ENCODE peak calls at places on chromosomes 1 and 21, in five cellular contexts. R is IMR-90, K is stomach, Y is left lung, H is HFF-Myc. Q is an unnamed sample.

GRCh38 chr1:116420417-116421200 is 47.6 kb downstream of the ATP1A1 start:
- DNase-seq in K (no peak), H (no peak), R (no peak), Y (no peak), Q (no peak)

GRCh38 chr1:3023994-3024393 is 2.7 kb downstream of the ACTRT2 start:
- DNase-seq in K (no peak), R (no peak), Y (no peak), H (no peak), Q (no peak)

GRCh38 chr21:46613391-46613790 is 8.5 kb upstream of the S100B start:
- DNase-seq in H (no peak), Y (no peak), R (no peak), K (no peak), Q (no peak)

GRCh38 chr1:153533689-153534201 is 2.0 kb downstream of the S100A6 start:
- DNase-seq in K (no peak), H (peak; percentile 88), Y (peak; percentile 83), R (peak; percentile 93), Q (peak; percentile 85)

GRCh38 chr21:35652872-35653271 is 407.5 kb downstream of the SETD4 start:
- DNase-seq in H (no peak), Y (no peak), R (no peak), K (no peak), Q (no peak)

GRCh38 chr1:18761948-18762905 is 97.2 kb downstream of the TAS1R2 start:
- DNase-seq in H (no peak), K (no peak), R (no peak), Y (no peak), Q (no peak)

GRCh38 chr1:66298427-66298826 is 235.5 kb upstream of the SGIP1 start:
- DNase-seq in R (no peak), H (no peak), K (peak; percentile 51), Y (peak; percentile 70), Q (no peak)

GRCh38 chr1:113912594-113913311 is 7.6 kb downstream of the DCLRE1B start:
- DNase-seq in H (no peak), K (no peak), Y (no peak), R (peak; percentile 88), Q (peak; percentile 71)

GRCh38 chr1:110859062-110859461 is 13.9 kb upstream of the CD53 start:
- DNase-seq in R (no peak), K (no peak), Y (no peak), H (no peak), Q (no peak)

GRCh38 chr1:116232989-116233514 is 121.9 kb downstream of the MAB21L3 start:
- DNase-seq in H (no peak), Y (no peak), K (no peak), R (no peak), Q (peak; percentile 2)

GRCh38 chr21:34722684-34723300 is 54.0 kb downstream of the CLIC6 start:
- DNase-seq in K (no peak), Y (no peak), H (no peak), R (no peak), Q (no peak)

GRCh38 chr1:176068256-176068655 is 138.8 kb downstream of the COP1 start:
- DNase-seq in Y (no peak), R (no peak), H (no peak), K (no peak), Q (no peak)

GRCh38 chr21:31893841-31894240 is 21.0 kb downstream of the HUNK start:
- DNase-seq in K (no peak), R (no peak), Y (no peak), H (no peak), Q (no peak)

GRCh38 chr1:219119839-219120238 is 53.8 kb upstream of the LYPLAL1 start:
- DNase-seq in K (no peak), H (no peak), R (no peak), Y (no peak), Q (peak; percentile 51)

GRCh38 chr1:87120779-87121178 is 206.3 kb downstream of the HS2ST1 start:
- DNase-seq in H (no peak), K (no peak), R (no peak), Y (no peak), Q (no peak)

GRCh38 chr1:243731301-243731891 is 118.6 kb downstream of the AKT3 start:
- DNase-seq in K (peak; percentile 43), H (no peak), Y (no peak), R (peak; percentile 64), Q (peak; percentile 82)

GRCh38 chr21:45225741-45226327 is 61.9 kb downstream of the POFUT2 start:
- DNase-seq in K (no peak), H (no peak), R (no peak), Y (no peak), Q (no peak)

GRCh38 chr1:98723574-98723973 is 62.1 kb downstream of the SNX7 start:
- DNase-seq in Y (no peak), R (no peak), K (no peak), H (no peak), Q (no peak)

GRCh38 chr1:107683198-107683657 is 281.8 kb downstream of the VAV3 start:
- DNase-seq in Y (no peak), K (no peak), H (no peak), R (no peak), Q (no peak)

GRCh38 chr1:182377175-182377574 is 14.4 kb downstream of the GLUL start:
- DNase-seq in H (no peak), Y (no peak), K (no peak), R (no peak), Q (no peak)

GRCh38 chr1:172948457-172948856 is 102.3 kb downstream of the TNFSF18 start:
- DNase-seq in R (peak; percentile 96), Y (no peak), H (peak; percentile 61), K (no peak), Q (peak; percentile 68)

GRCh38 chr1:174967845-174968705 is 31.7 kb upstream of the CACYBP start:
- DNase-seq in K (no peak), Y (no peak), H (no peak), R (no peak), Q (no peak)

GRCh38 chr1:62318756-62319544 is at the start of gene KANK4:
- DNase-seq in H (no peak), Y (peak; percentile 81), R (no peak), K (peak; percentile 28), Q (no peak)

GRCh38 chr1:208204779-208205178 is 39.4 kb downstream of the PLXNA2 start:
- DNase-seq in R (no peak), H (no peak), K (no peak), Y (no peak), Q (no peak)

GRCh38 chr1:57222307-57222706 is 201.6 kb downstream of the DAB1 start:
- DNase-seq in H (no peak), R (no peak), K (no peak), Y (no peak), Q (no peak)

GRCh38 chr1:67371681-67372080 is 58.5 kb downstream of the SERBP1 start:
- DNase-seq in R (peak; percentile 39), H (no peak), K (no peak), Y (no peak), Q (peak; percentile 49)

GRCh38 chr1:32299327-32299726 is 7.4 kb downstream of the HDAC1 start:
- DNase-seq in H (no peak), Y (no peak), R (no peak), K (no peak), Q (no peak)

GRCh38 chr1:32305310-32305709 is 13.4 kb downstream of the HDAC1 start:
- DNase-seq in H (no peak), Y (no peak), R (no peak), K (no peak), Q (no peak)

GRCh38 chr1:32303997-32304622 is 12.2 kb downstream of the HDAC1 start:
- DNase-seq in K (no peak), R (peak; percentile 74), H (no peak), Y (no peak), Q (peak; percentile 47)

GRCh38 chr1:32307313-32307712 is 15.4 kb downstream of the HDAC1 start:
- DNase-seq in Y (no peak), K (no peak), R (peak; percentile 54), H (no peak), Q (peak; percentile 34)

DNA sequence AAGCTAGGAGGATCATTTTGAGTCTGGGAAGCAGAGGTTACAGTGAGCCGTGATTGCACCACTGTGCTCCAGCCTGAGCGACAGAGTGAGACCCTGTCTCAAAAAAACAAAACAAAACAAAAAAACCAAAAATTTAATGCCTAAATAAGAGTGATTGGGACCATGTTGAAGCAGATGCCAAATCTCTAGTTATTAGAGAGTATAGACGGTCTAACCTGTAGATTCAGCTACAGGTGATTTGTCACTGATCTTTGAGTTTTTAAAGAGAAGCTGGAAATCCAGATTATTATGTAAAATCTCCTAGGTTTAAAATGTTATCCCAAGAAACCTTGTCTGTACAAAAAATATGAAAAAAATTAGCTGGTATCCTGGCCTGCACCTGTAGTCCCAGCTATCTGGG is 11.5 kb downstream of the HDAC1 start:
- DNase-seq in Y (no peak), K (no peak), R (no peak), H (no peak), Q (no peak)
- H3K4me3 ChIP-seq in Y (no peak overlapping the region), K (no peak overlapping the region), R (no peak overlapping the region), H (no peak overlapping the region), Q (no peak overlapping the region)

DNA sequence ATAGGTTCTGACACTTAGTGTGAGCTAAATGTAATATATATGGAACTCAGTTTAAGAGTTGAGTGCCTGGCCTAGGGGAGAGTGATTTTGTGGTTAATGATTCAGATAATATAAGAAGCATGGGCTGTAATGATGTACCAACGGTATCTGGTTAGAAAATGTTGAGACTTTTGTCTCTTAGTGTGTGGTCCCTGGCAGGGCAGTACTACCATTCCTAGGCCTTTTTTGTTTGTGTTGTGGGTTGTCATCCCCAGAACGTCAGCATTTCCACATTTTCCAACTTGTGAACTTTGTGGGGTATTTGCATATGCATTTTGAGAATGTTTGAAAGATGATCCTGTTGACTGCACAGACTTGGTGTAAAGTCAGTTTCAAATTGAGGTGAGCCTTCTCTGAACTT is 11.4 kb downstream of the NEK7 start:
- DNase-seq in Y (no peak), K (no peak), H (no peak), R (peak; percentile 75), Q (peak; percentile 91)
- TF ChIP-seq CTCF in Y (no peak), K (no peak), H (no peak), R (no peak), Q (no peak)

GRCh38 chr1:166488327-166488726 is 321.5 kb upstream of the FAM78B start:
- DNase-seq in H (no peak), Y (no peak), R (no peak), K (no peak), Q (no peak)

GRCh38 chr1:166485620-166486019 is 318.8 kb upstream of the FAM78B start:
- DNase-seq in R (no peak), K (no peak), H (no peak), Y (no peak), Q (no peak)

GRCh38 chr1:166489356-166489669 is 322.5 kb upstream of the FAM78B start:
- DNase-seq in Y (no peak), H (no peak), R (no peak), K (no peak), Q (no peak)

GRCh38 chr1:166489670-166490436 is 323.1 kb upstream of the FAM78B start:
- DNase-seq in Y (peak; percentile 61), R (no peak), K (no peak), H (no peak), Q (no peak)

DNA sequence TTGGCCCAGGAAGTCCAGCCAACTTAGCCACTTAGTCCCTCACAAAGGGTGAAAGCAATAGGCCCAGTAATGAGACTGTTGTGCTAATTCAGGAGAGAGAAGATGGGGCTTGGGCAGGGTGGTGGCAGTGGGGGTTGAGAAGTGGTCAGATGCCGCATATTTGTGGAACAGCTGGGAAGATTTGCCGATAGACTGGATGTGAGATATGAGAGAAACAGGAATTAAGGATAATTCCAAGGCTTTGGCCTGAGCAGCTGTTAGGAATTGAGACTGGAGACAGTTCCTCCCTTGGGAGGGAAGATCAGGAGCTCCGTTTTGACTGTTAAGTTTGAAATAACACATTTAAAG is 323.6 kb upstream of the FAM78B start:
- DNase-seq in Y (no peak), K (no peak), R (no peak), H (no peak), Q (no peak)
- H3K4me3 ChIP-seq in Y (no peak overlapping the region), K (peak overlapping the region; percentile 47), R (no peak overlapping the region), H (no peak overlapping the region), Q (no peak overlapping the region)

GRCh38 chr1:184596950-184597651 is 157.6 kb downstream of the EDEM3 start:
- DNase-seq in H (no peak), Y (no peak), R (no peak), K (no peak), Q (no peak)
- TF ChIP-seq CTCF in H (no peak), Y (no peak), R (no peak), K (no peak), Q (peak; percentile 26)

Q was measured in choroid plexus epithelial cell.